ENCODE peak calls at places on chromosomes 5 and 9, in five cellular contexts. G is HCT116, V is GM12878, W is H1, Y is HepG2. C is an unnamed sample.

GRCh38 chr9:110029422-110029814 is 178.5 kb downstream of the C9orf152 start:
- DNase-seq in G (no peak), V (no peak), W (no peak), Y (peak), C (no peak)

GRCh38 chr9:34171753-34172535 is 6.9 kb upstream of the UBAP1 start:
- DNase-seq in G (no peak), V (no peak), W (no peak), Y (no peak), C (no peak)

GRCh38 chr5:124630767-124631704 is 115.4 kb downstream of the ZNF608 start:
- DNase-seq in G (no peak), V (no peak), W (no peak), Y (no peak), C (no peak)

GRCh38 chr5:133691448-133691847 is 79.1 kb upstream of the FSTL4 start:
- DNase-seq in G (no peak), V (no peak), W (no peak), Y (no peak), C (no peak)

GRCh38 chr5:145010834-145011233 is 824.3 kb downstream of the PRELID2 start:
- DNase-seq in G (no peak), V (no peak), W (no peak), Y (no peak), C (no peak)

GRCh38 chr9:118038713-118039112 is 334.5 kb downstream of the TLR4 start:
- DNase-seq in G (no peak), V (no peak), W (no peak), Y (no peak), C (no peak)

GRCh38 chr9:89497181-89497963 is 541 bp downstream of the SEMA4D start:
- DNase-seq in G (no peak), V (no peak), W (no peak), Y (no peak), C (peak)

GRCh38 chr5:154375331-154376008 is 70.3 kb upstream of the SAP30L start:
- DNase-seq in G (no peak), V (no peak), W (no peak), Y (no peak), C (no peak)

GRCh38 chr5:141345327-141345726 is 1.7 kb downstream of the PCDHGA3 start:
- DNase-seq in G (no peak), V (no peak), W (no peak), Y (no peak), C (no peak)

GRCh38 chr5:93622240-93622885 is 39.3 kb downstream of the NR2F1 start:
- DNase-seq in G (no peak), V (no peak), W (no peak), Y (peak), C (no peak)

GRCh38 chr9:134298000-134298399 is 28.3 kb upstream of the RXRA start:
- DNase-seq in G (no peak), V (no peak), W (no peak), Y (no peak), C (no peak)

GRCh38 chr5:2797160-2797559 is 45.7 kb upstream of the IRX2 start:
- DNase-seq in G (no peak), V (no peak), W (no peak), Y (no peak), C (no peak)

GRCh38 chr5:76402880-76403712 is at the start of gene IQGAP2:
- DNase-seq in G (peak), V (no peak), W (no peak), Y (peak), C (peak)

GRCh38 chr5:160008877-160009590 is at the start of gene TTC1:
- DNase-seq in G (peak), V (peak), W (peak), Y (peak), C (peak)

GRCh38 chr5:160007610-160008009 is 1.3 kb upstream of the TTC1 start:
- DNase-seq in G (no peak), V (no peak), W (no peak), Y (no peak), C (no peak)

GRCh38 chr5:160011471-160011870 is 2.5 kb downstream of the TTC1 start:
- DNase-seq in G (no peak), V (no peak), W (no peak), Y (no peak), C (no peak)

DNA sequence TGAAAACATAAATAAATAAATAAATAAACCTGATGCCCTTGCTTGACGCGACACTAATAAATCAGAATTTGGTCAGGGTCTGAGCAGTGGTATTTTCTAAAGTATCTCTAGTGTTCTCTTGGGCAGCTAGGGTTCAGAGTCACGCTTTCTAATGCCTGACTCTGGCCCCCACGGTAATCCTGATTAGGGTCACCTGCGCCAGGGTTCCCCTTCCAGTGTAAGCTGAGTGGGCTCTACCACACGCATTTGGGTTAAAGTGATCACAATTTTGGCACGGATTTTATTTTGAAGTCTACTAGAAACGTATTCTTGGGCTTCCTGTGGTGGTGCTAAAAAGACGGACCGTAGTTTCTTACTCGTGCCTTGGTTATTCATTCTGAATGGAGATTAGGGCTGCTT is 651 bp downstream of the TTC1 start:
- DNase-seq in G (no peak), V (no peak), W (no peak), Y (no peak), C (no peak)
- TF ChIP-seq JUND in G (no peak), V (no peak), W (no peak), Y (no peak), C (no peak)

DNA sequence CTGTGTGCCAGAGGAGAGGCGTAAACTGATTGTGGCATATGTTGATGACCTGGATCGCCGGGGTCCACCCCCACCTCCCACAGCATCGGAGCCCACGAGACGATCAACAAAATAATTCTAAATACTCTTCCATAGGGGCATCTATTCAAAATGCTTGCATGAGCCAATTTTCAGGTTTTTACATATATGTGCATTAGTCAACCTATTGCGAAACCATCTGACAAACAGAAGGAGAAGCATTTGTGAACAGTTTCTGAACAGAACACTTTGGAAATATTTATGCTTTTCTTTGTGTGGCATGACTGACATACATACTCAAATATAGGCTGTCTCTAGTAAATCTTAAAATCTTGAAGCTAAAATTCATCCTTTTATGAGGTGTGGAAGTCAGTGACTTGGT is 5.5 kb downstream of the GPR151 start:
- DNase-seq in G (no peak), V (no peak), W (no peak), Y (no peak), C (no peak)
- TF ChIP-seq JUND in G (no peak), V (no peak), W (no peak), Y (no peak), C (no peak)

DNA sequence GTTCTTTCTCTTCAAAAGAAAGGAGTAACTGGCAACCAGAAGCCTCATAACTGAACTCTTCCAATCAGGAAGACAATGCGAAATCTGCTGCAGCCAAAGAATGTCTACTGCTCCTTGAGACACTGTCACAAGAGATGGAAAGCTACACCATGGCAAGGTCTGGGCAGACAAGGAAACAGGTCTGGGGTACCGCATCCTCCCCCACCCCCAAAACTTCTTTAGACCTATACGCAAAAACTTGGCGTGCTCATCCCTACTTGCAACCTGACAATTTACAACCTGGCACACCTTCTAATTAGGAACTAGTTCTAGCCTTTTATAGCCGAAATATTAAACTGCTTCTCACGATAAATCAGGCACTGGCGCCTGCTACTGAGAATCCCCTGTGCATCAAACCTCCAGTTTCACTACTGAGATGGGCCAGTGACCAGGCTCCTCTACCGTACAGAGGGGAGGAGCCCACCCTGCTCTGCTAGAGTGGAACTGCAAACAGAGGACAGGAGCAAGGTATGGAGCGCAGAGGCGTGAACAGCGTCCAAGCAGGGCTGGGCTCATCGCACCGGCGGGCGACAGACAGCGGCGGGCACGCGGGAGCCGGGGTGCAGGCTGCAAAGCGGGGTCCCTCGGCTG is 843 bp downstream of the PLPP1 start:
- DNase-seq in G (no peak), V (peak), W (no peak), Y (peak), C (peak)
- TF ChIP-seq JUND in G (no peak), V (no peak), W (no peak), Y (no peak), C (no peak)

DNA sequence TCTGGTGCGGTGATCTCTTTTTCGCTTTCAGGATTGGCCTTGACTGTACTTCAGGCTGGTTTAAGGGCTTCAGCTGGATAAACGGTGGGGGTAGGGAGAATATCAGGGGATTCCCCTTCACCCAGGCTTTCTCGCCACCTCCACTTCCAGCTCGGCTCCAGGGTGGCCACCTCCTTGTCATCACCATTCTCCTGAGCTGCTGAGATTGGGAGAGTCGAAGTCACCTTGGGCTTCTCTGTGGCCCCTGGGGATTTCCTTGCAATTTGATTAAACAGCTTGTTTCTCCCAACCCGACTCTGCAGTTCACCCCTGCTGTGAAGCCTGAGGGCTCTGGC is 964 bp downstream of the BSPRY start:
- DNase-seq in G (no peak), V (no peak), W (no peak), Y (no peak), C (no peak)
- TF ChIP-seq JUND in G (no peak), V (no peak), W (no peak), Y (no peak), C (no peak)